ENCODE peak calls at places on chromosomes 3 and 15, in ten cellular contexts. G is GM23338, U is SK-N-SH, D is hepatocyte, Y is PC-3, V is OCI-LY7, P is Karpas-422, J is PC-9, H is MM.1S, T is HCT116. I is an unnamed sample. For H3K9me2, the result is how much of the 10 kb centered on the place peaks cover.

GRCh38 chr3:79497447-79498111 is 270.2 kb downstream of the ROBO1 start:
- DNase-seq in G (peak), U (peak), D (no peak), Y (peak), V (peak), P (peak), J (no peak), H (peak), T (no peak), I (peak)

GRCh38 chr3:180804871-180805430 is 107.5 kb upstream of the FXR1 start:
- DNase-seq in G (peak), U (no peak), D (peak), Y (peak), V (no peak), P (no peak), J (peak), H (no peak), T (peak), I (peak)

GRCh38 chr15:61724276-61724939 is 335.8 kb downstream of the VPS13C start:
- DNase-seq in G (no peak), U (no peak), D (no peak), Y (no peak), V (no peak), P (no peak), J (no peak), H (no peak), T (no peak), I (no peak)

GRCh38 chr3:171465768-171466167 is 5.6 kb upstream of the TNIK start:
- DNase-seq in G (no peak), U (no peak), D (no peak), Y (no peak), V (no peak), P (no peak), J (no peak), H (no peak), T (no peak), I (no peak)

GRCh38 chr15:46014532-46014931 is 379.7 kb downstream of the SQOR start:
- DNase-seq in G (no peak), U (no peak), D (no peak), Y (no peak), V (no peak), P (no peak), J (no peak), H (no peak), T (no peak), I (no peak)

GRCh38 chr15:77430213-77430612 is 9.5 kb downstream of the HMG20A start:
- DNase-seq in G (no peak), U (no peak), D (no peak), Y (no peak), V (no peak), P (no peak), J (no peak), H (no peak), T (no peak), I (no peak)

GRCh38 chr15:98621021-98621420 is 27.3 kb upstream of the IGF1R start:
- DNase-seq in G (no peak), U (no peak), D (no peak), Y (no peak), V (no peak), P (no peak), J (no peak), H (no peak), T (no peak), I (no peak)

GRCh38 chr3:139953131-139953910 is 18.3 kb downstream of the CLSTN2 start:
- DNase-seq in G (no peak), U (no peak), D (no peak), Y (peak), V (no peak), P (no peak), J (no peak), H (no peak), T (no peak), I (no peak)

GRCh38 chr3:167559922-167560321 is 86.1 kb upstream of the SERPINI2 start:
- DNase-seq in G (no peak), U (no peak), D (no peak), Y (no peak), V (no peak), P (peak), J (no peak), H (no peak), T (no peak), I (no peak)

GRCh38 chr3:13833506-13834257 is 46.2 kb downstream of the WNT7A start:
- DNase-seq in G (no peak), U (no peak), D (no peak), Y (no peak), V (no peak), P (no peak), J (no peak), H (no peak), T (no peak), I (no peak)

GRCh38 chr3:71722693-71723092 is 2.5 kb downstream of the EIF4E3 start:
- DNase-seq in G (no peak), U (no peak), D (no peak), Y (no peak), V (no peak), P (no peak), J (no peak), H (peak), T (no peak), I (no peak)

GRCh38 chr3:71130516-71131384 is 452.8 kb downstream of the FOXP1 start:
- DNase-seq in G (peak), U (no peak), D (peak), Y (peak), V (peak), P (peak), J (peak), H (peak), T (no peak), I (peak)

GRCh38 chr3:167740961-167741587 is 5.6 kb downstream of the SERPINI1 start:
- DNase-seq in G (peak), U (peak), D (peak), Y (peak), V (peak), P (peak), J (peak), H (peak), T (peak), I (peak)

GRCh38 chr3:33883538-33884203 is 85.2 kb downstream of the PDCD6IP start:
- DNase-seq in G (peak), U (peak), D (peak), Y (peak), V (peak), P (peak), J (peak), H (peak), T (peak), I (peak)

GRCh38 chr15:52800852-52801747 is 11.0 kb upstream of the ONECUT1 start:
- DNase-seq in G (peak), U (no peak), D (no peak), Y (no peak), V (no peak), P (no peak), J (no peak), H (no peak), T (no peak), I (no peak)

GRCh38 chr3:100029052-100029451 is 85.2 kb downstream of the FILIP1L start:
- DNase-seq in G (no peak), U (no peak), D (no peak), Y (no peak), V (no peak), P (no peak), J (no peak), H (no peak), T (no peak), I (no peak)

GRCh38 chr3:23017800-23018199 is 185.3 kb upstream of the UBE2E2 start:
- DNase-seq in G (no peak), U (no peak), D (peak), Y (peak), V (no peak), P (no peak), J (peak), H (no peak), T (no peak), I (peak)

GRCh38 chr3:25747033-25747432 is 36.2 kb downstream of the NGLY1 start:
- DNase-seq in G (no peak), U (no peak), D (no peak), Y (peak), V (no peak), P (no peak), J (no peak), H (no peak), T (no peak), I (peak)

GRCh38 chr3:111800472-111800871 is 58.6 kb upstream of the PHLDB2 start:
- DNase-seq in G (no peak), U (no peak), D (no peak), Y (no peak), V (no peak), P (no peak), J (no peak), H (no peak), T (no peak), I (peak)

GRCh38 chr3:108051005-108051404 is 39.8 kb downstream of the CD47 start:
- DNase-seq in G (no peak), U (no peak), D (no peak), Y (peak), V (no peak), P (no peak), J (no peak), H (no peak), T (no peak), I (no peak)

GRCh38 chr3:136979684-136980083 is 21.9 kb downstream of the IL20RB start:
- DNase-seq in G (no peak), U (no peak), D (no peak), Y (no peak), V (no peak), P (peak), J (no peak), H (no peak), T (no peak), I (peak)

GRCh38 chr15:56964182-56964581 is 45.7 kb downstream of the TCF12 start:
- DNase-seq in G (no peak), U (no peak), D (no peak), Y (no peak), V (no peak), P (no peak), J (no peak), H (no peak), T (no peak), I (peak)

GRCh38 chr15:28901987-28902745 is 16.4 kb downstream of the APBA2 start:
- DNase-seq in G (peak), U (no peak), D (no peak), Y (no peak), V (no peak), P (no peak), J (no peak), H (no peak), T (no peak), I (no peak)

GRCh38 chr3:54900954-54901591 is 26.8 kb downstream of the LRTM1 start:
- DNase-seq in G (no peak), U (no peak), D (no peak), Y (no peak), V (no peak), P (no peak), J (no peak), H (no peak), T (no peak), I (peak)

GRCh38 chr15:69016021-69016595 is 1.6 kb downstream of the NOX5 start:
- DNase-seq in G (no peak), U (no peak), D (no peak), Y (no peak), V (no peak), P (no peak), J (no peak), H (no peak), T (no peak), I (no peak)

GRCh38 chr15:85414495-85414894 is 34.1 kb downstream of the AKAP13 start:
- DNase-seq in G (no peak), U (no peak), D (no peak), Y (peak), V (no peak), P (peak), J (no peak), H (peak), T (no peak), I (peak)

GRCh38 chr15:83046558-83047127 is 20.4 kb downstream of the BTBD1 start:
- DNase-seq in G (no peak), U (no peak), D (no peak), Y (peak), V (no peak), P (no peak), J (no peak), H (no peak), T (no peak), I (peak)

GRCh38 chr15:62559049-62559733 is 394.1 kb upstream of the C2CD4B start:
- DNase-seq in G (no peak), U (no peak), D (peak), Y (no peak), V (no peak), P (no peak), J (no peak), H (no peak), T (no peak), I (peak)

DNA sequence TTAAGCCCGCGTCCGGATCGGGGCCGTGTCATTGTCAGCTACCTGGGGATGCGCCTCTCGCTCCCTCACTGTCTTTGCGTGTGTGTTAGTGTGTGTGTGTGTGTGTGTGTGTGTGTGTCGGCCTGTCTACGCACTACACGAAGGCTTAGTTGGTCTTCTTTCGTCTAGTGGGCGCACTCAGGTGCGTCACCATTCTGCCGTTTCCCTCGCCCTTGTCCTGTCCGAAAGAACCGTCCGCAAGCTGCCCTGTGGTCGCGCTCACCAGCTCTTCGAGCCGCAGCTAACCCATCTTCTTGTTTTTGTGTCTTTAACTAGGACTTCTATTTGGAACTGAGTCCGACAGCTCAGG is 650 bp upstream of the PAQR9 start:
- DNase-seq in G (peak), U (no peak), D (peak), Y (no peak), V (no peak), P (no peak), J (no peak), H (no peak), T (no peak), I (peak)
- H3K27ac ChIP-seq in G (no peak), U (no peak), D (no peak), Y (no peak), V (no peak), P (no peak), J (no peak), H (no peak), T (no peak), I (no peak)

GRCh38 chr3:64900916-64901903 is 213.4 kb upstream of the ADAMTS9 start:
- DNase-seq in G (peak), U (no peak), D (no peak), Y (no peak), V (no peak), P (no peak), J (no peak), H (no peak), T (no peak), I (peak)
- H3K9me2 ChIP-seq in G (under half), U (under half), D (under half), Y (under half), V (under half), P (under half), J (under half), H (under half), T (under half), I (under half)

GRCh38 chr15:75850708-75851107 is 7.5 kb downstream of the UBE2Q2 start:
- DNase-seq in G (no peak), U (no peak), D (no peak), Y (no peak), V (no peak), P (no peak), J (no peak), H (no peak), T (no peak), I (no peak)
- H3K4me3 ChIP-seq in G (no peak), U (no peak), D (no peak), Y (no peak), V (no peak), P (no peak), J (no peak), H (no peak), T (no peak), I (no peak)

DNA sequence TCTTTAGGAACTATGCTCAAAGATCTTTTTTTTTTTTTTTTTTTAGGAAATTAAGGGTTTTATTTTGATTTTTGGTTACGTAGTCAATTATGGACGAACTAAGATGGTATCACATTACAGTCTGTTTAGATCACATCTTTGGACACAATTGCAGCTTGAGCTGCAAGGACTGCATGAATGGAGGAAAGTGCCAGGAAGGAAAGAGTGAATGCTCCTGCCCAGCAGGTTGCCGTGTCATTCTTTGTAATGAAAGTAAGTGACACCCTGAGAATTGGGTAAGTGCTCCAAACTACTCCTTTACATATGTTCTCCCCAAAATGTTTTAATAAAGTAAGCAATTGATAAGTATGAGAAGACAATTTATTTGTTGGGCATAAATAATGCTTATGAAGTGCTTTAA is 716.5 kb upstream of the GOLIM4 start:
- DNase-seq in G (peak), U (no peak), D (no peak), Y (no peak), V (no peak), P (no peak), J (no peak), H (no peak), T (no peak), I (no peak)
- H3K27ac ChIP-seq in G (peak), U (no peak), D (no peak), Y (no peak), V (no peak), P (no peak), J (no peak), H (no peak), T (no peak), I (no peak)

DNA sequence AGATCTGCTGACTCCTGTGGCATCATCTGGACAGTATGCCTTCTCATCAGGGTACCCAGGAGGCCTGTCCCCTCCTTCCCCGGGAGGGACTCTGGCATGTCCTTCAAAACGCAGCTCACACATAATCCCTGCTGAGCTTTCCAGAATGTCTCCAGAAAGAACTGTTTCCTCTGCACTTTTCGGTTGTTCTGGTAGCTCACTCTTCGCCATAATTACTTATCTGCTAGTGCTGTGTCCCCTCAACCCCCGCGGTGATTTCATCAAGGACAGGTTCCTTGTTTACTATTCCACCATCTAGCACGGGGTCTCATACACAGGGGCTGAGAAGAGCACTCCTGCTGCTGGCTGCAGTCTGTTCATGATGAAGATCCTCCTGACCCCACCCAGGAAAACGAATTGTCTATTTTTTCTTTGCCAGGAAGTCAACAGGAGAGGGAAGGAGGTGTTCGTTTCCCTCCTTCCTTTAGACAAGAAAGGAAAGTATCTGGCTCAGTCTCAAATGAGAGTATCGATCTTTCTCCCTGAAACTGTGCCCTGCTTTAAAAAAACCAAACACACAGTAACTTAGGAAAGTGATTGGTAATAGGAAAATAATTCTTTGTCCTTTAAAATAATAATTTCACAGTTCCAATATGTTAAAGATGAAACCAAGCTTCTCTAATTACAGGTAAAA is 115.9 kb downstream of the SENP2 start:
- DNase-seq in G (peak), U (no peak), D (no peak), Y (no peak), V (no peak), P (no peak), J (no peak), H (no peak), T (no peak), I (no peak)
- H3K9me2 ChIP-seq in G (under half), U (under half), D (under half), Y (under half), V (under half), P (under half), J (under half), H (under half), T (under half), I (under half)

DNA sequence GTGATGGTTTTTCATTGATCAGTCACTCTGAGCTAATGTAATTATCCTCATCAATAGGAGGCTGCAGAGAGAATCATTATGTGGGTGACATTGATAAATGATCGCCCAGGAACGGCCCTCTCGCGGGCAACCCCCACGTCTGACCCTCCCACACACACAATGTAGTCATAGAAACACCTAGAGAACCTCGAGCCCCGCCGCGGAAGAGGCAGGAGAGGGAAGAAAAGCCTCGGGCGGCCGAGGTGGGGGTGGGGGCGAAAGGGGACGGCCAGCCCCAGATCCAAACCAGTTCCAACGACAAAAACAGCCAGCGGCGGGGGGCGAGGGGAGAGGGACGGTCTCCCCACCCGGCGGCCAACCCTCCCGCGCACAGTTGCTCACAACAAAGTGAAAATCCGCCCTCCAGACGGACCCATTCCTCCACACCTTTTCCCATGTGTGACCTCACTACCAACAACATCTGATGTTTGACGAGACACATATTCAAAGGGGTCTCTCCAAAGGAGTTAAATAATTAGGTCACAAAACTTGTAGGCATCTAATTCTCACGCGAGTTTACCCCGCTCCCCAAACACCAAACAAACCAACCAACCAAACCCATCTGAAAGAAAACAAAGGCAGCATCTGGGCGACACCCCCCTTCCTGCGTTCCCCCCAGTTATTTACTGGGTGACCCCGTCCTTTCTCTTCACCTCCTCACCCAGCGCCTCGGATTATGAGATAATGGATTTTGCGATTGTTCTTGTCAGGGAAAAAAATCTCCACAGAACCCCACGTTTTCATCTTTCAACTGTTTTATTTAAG is 212.9 kb downstream of the MEIS2 start:
- DNase-seq in G (peak), U (no peak), D (peak), Y (no peak), V (no peak), P (no peak), J (no peak), H (no peak), T (no peak), I (peak)
- H3K4me3 ChIP-seq in G (peak), U (no peak), D (peak), Y (no peak), V (no peak), P (no peak), J (no peak), H (no peak), T (no peak), I (peak)

GRCh38 chr3:194951931-194952572 is 266.4 kb downstream of the FAM43A start:
- DNase-seq in G (no peak), U (no peak), D (no peak), Y (no peak), V (no peak), P (no peak), J (no peak), H (no peak), T (no peak), I (no peak)
- H3K27ac ChIP-seq in G (no peak), U (peak), D (peak), Y (no peak), V (no peak), P (no peak), J (no peak), H (no peak), T (no peak), I (no peak)

DNA sequence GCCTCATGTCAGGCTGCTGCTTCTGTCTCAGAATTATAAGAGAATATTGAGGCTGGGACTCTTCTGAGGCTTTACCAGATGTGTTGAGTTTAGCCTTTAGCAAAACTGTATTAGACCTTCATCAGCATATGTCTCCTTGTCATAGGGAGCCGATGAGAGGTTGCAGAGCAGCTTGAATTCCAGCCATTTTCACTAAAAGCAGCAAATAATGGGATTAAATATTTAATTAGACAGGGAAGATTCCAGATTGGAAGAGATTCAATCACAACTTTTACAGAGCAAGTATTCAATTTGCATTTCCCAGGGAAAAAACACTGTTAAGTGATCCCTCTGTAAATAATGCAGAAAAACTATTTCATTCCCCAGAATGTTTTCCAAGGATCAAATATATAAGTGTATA is 466.2 kb upstream of the SGO1 start:
- DNase-seq in G (no peak), U (peak), D (no peak), Y (no peak), V (no peak), P (no peak), J (no peak), H (no peak), T (no peak), I (no peak)
- H3K9me2 ChIP-seq in G (under half), U (under half), D (under half), Y (under half), V (under half), P (under half), J (under half), H (under half), T (under half), I (under half)